ENCODE peak calls at places on chromosomes 7 and 10, in five cellular contexts. M is upper lobe of left lung; X is CD8-positive, alpha-beta T cell; P is stomach; D is A549. C is an unnamed sample. For H3K4me1, the result is how much of the 10 kb centered on the place peaks cover.

GRCh38 chr7:132406039-132406438 is 170.2 kb downstream of the PLXNA4 start:
- DNase-seq in X (no peak), D (no peak), M (no peak), P (no peak), C (no peak)

GRCh38 chr7:52799817-52800216 is 235.6 kb upstream of the POM121L12 start:
- DNase-seq in M (no peak), P (no peak), D (peak), X (no peak), C (no peak)

GRCh38 chr7:47407136-47407535 is 174.8 kb downstream of the TNS3 start:
- DNase-seq in X (no peak), M (no peak), D (no peak), P (peak), C (no peak)

GRCh38 chr7:2129376-2130375 is 103.1 kb downstream of the MAD1L1 start:
- DNase-seq in X (no peak), P (no peak), M (peak), D (no peak), C (no peak)

GRCh38 chr7:55545496-55545895 is 26.8 kb downstream of the VOPP1 start:
- DNase-seq in X (no peak), P (no peak), M (no peak), D (peak), C (peak)

GRCh38 chr7:118902600-118902999 is 678.1 kb downstream of the ANKRD7 start:
- DNase-seq in P (no peak), X (no peak), M (no peak), D (peak), C (peak)

GRCh38 chr10:101828734-101829551 is 10.7 kb upstream of the OGA start:
- DNase-seq in X (no peak), M (peak), P (no peak), D (no peak), C (no peak)

GRCh38 chr10:88186335-88186734 is 322.9 kb downstream of the PTEN start:
- DNase-seq in X (no peak), M (no peak), D (no peak), P (no peak), C (no peak)

GRCh38 chr7:85000973-85001372 is 185.9 kb downstream of the SEMA3D start:
- DNase-seq in P (no peak), D (no peak), X (no peak), M (no peak), C (no peak)

GRCh38 chr7:108805808-108806397 is 236.2 kb downstream of the DNAJB9 start:
- DNase-seq in D (peak), P (no peak), M (no peak), X (no peak), C (no peak)

GRCh38 chr7:2759736-2760097 is 71.7 kb downstream of the AMZ1 start:
- DNase-seq in X (no peak), D (no peak), P (peak), M (no peak), C (no peak)

GRCh38 chr7:155965010-155965409 is 152.7 kb upstream of the SHH start:
- DNase-seq in P (peak), M (no peak), X (no peak), D (no peak), C (peak)

GRCh38 chr7:22989646-22990587 is 24.0 kb downstream of the HYCC1 start:
- DNase-seq in P (no peak), D (no peak), X (no peak), M (no peak), C (no peak)

GRCh38 chr7:106345421-106346166 is 60.8 kb upstream of the NAMPT start:
- DNase-seq in P (no peak), X (no peak), D (no peak), M (no peak), C (no peak)

GRCh38 chr7:16891338-16891737 is 9.6 kb upstream of the AGR3 start:
- DNase-seq in D (peak), P (peak), X (no peak), M (no peak), C (peak)

GRCh38 chr7:38973760-38974159 is 3.9 kb upstream of the POU6F2 start:
- DNase-seq in X (no peak), P (no peak), D (no peak), M (no peak), C (peak)

GRCh38 chr7:50507898-50508470 is 57.2 kb downstream of the DDC start:
- DNase-seq in M (no peak), D (no peak), X (no peak), P (no peak), C (no peak)

GRCh38 chr10:27717851-27718250 is 27.8 kb downstream of the MKX start:
- DNase-seq in M (no peak), D (no peak), X (no peak), P (no peak), C (no peak)

GRCh38 chr10:91520657-91521056 is 110.5 kb downstream of the HECTD2 start:
- DNase-seq in D (no peak), X (no peak), M (no peak), P (no peak), C (no peak)

GRCh38 chr10:116704926-116705325 is 37.4 kb downstream of the HSPA12A start:
- DNase-seq in X (no peak), M (no peak), P (peak), D (no peak), C (no peak)

GRCh38 chr7:69162931-69163330 is 435.3 kb upstream of the AUTS2 start:
- DNase-seq in X (no peak), M (no peak), P (no peak), D (no peak), C (no peak)

GRCh38 chr7:121456785-121457359 is 60.8 kb upstream of the FAM3C start:
- DNase-seq in M (no peak), X (no peak), D (no peak), P (no peak), C (no peak)

GRCh38 chr10:82041018-82041417 is 166.0 kb downstream of the NRG3 start:
- DNase-seq in P (no peak), X (no peak), M (no peak), D (no peak), C (no peak)

GRCh38 chr7:110645060-110645459 is 445.9 kb upstream of the LRRN3 start:
- DNase-seq in M (no peak), P (no peak), D (no peak), X (no peak), C (no peak)

GRCh38 chr10:57948796-57949195 is 318.9 kb downstream of the IPMK start:
- DNase-seq in P (no peak), D (no peak), X (no peak), M (no peak), C (peak)

GRCh38 chr10:71978476-71978875 is 14.3 kb downstream of the CHST3 start:
- DNase-seq in M (no peak), X (no peak), D (no peak), P (peak), C (no peak)

GRCh38 chr10:71981024-71981867 is 17.1 kb downstream of the CHST3 start:
- DNase-seq in P (no peak), D (no peak), M (peak), X (no peak), C (no peak)

GRCh38 chr10:71979692-71980062 is 15.5 kb downstream of the CHST3 start:
- DNase-seq in P (no peak), M (no peak), D (no peak), X (no peak), C (no peak)

GRCh38 chr10:71980181-71981023 is 16.2 kb downstream of the CHST3 start:
- DNase-seq in P (peak), M (no peak), D (no peak), X (no peak), C (no peak)

GRCh38 chr10:71978988-71979691 is 14.9 kb downstream of the CHST3 start:
- DNase-seq in X (no peak), P (no peak), D (no peak), M (peak), C (no peak)
- H3K4me1 ChIP-seq in X (under half), P (half or more), D (half or more), M (half or more), C (under half)

GRCh38 chr7:139675127-139676110 is 102.4 kb downstream of the HIPK2 start:
- DNase-seq in X (no peak), D (no peak), M (no peak), P (no peak), C (no peak)
- H3K4me1 ChIP-seq in X (under half), D (half or more), M (under half), P (under half), C (under half)

DNA sequence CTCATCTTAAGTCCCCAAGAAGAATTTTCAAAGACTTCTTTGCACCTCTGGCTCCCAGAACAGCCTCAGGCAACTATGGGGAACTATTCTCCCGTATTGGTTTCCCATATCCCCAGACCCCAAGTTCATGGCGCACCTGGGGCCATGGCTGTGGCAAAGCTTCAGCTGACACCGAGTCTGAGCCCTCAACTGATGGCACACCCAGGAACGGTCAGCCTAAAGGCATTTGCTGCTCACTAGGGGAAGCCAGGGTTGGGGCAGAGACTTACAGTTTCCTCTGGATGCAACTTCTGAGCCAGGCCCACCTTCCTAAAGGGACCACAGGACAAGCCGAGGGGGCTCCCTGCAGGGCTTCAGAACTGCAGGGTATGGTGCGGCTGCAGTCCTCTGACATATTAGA is 13.7 kb upstream of the CPA1 start:
- DNase-seq in D (no peak), X (no peak), P (no peak), M (no peak), C (no peak)
- H3K4me1 ChIP-seq in D (under half), X (under half), P (under half), M (under half), C (under half)

GRCh38 chr10:132657737-132658136 is 120.2 kb downstream of the INPP5A start:
- DNase-seq in X (no peak), D (no peak), M (no peak), P (no peak), C (no peak)

GRCh38 chr10:132659206-132660091 is 121.9 kb downstream of the INPP5A start:
- DNase-seq in D (no peak), M (peak), P (no peak), X (no peak), C (no peak)

GRCh38 chr10:132660385-132660784 is 122.8 kb downstream of the INPP5A start:
- DNase-seq in M (no peak), X (no peak), D (no peak), P (no peak), C (no peak)

GRCh38 chr10:132657127-132657706 is 119.6 kb downstream of the INPP5A start:
- DNase-seq in D (no peak), X (no peak), M (peak), P (no peak), C (no peak)

GRCh38 chr10:132658546-132659205 is 121.1 kb downstream of the INPP5A start:
- DNase-seq in M (peak), P (no peak), X (no peak), D (no peak), C (no peak)
- H3K4me1 ChIP-seq in M (under half), P (under half), X (under half), D (under half), C (under half)

GRCh38 chr10:112374724-112375541 is 1.0 kb downstream of the ACSL5 start:
- DNase-seq in P (no peak), M (no peak), D (no peak), X (no peak), C (no peak)
- H3K4me1 ChIP-seq in P (under half), M (half or more), D (under half), X (under half), C (under half)

DNA sequence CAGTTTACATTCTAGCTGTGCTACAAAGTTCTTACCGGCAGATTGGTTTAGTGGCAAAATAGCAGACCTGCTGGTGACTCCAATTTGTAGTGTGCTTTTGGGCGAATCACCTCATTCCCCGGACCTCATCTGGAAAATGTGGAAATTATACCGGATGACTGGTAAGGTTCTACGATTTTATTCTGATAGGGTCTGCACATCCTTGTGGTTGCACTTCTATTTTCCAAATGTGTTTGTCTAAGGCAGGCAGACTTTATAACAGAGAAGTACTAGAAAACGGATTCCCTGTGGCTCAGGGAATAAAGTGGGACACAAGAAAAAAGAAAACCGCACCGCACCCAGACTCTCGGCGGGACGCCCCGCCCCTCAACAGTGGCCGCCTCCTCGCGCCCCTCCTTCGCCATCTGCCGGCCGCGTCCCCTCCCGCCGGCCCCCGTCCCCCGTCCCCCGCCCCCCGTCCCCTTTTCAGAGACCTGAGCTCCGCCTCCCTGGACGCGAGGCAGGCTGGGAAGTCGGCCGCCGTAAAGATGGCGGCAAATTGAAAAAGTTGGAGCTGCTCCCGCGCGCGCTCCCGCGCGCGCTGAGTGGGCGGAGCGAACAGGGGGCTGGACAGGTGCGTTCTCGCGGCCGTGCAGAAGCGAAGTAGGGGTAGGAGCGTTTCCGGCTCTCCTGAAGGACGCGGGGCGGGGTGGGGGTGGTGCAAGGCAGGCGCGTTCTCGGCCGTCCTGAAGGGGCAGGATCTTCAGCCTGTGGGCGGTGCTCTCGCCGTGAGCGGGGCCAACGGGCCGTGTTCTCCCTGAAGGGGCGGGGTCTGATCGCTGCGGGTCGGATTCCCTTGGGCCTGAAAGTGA is 531 bp upstream of the CCM2 start:
- DNase-seq in X (peak), M (peak), D (peak), P (peak), C (peak)
- H3K4me1 ChIP-seq in X (under half), M (under half), D (under half), P (under half), C (under half)

DNA sequence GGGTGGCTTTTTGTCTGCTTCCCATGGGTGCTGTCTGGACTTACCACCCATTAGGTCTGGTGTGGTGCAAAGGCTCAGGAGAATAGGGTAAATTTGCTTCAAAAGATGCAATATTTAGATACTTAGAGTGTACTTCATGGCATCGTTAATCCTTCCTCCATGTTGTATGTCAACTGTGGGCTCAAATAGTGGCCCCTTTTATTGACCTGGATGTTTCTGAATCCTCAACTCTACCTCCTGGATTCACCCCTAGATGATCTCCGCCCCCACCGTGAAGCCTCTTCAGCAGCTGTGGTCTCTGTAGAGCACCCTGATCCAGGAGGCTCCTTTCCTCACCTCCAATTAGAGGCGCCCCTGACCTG is 3.5 kb upstream of the GIMAP5 start:
- DNase-seq in M (no peak), D (no peak), X (no peak), P (no peak), C (no peak)
- H3K4me1 ChIP-seq in M (under half), D (under half), X (half or more), P (under half), C (under half)

C was measured in foreskin keratinocyte.